ENCODE peak calls at places on chromosomes 4 and X, in four cellular contexts. One of them, this sample, is unnamed.

GRCh38 chrX:123173833-123174232 is 10.2 kb upstream of the GRIA3 start:
- DNase-seq in K562: peak; percentile 26
- DNase-seq in HepG2: no peak
- DNase-seq in SK-N-SH: peak; percentile 12
- DNase-seq in this sample: no peak

GRCh38 chrX:69264134-69264533 is 98.9 kb upstream of the PJA1 start:
- DNase-seq in K562: no peak
- DNase-seq in HepG2: no peak
- DNase-seq in SK-N-SH: no peak
- DNase-seq in this sample: no peak

GRCh38 chr4:177047070-177047850 is 254.5 kb upstream of the VEGFC start:
- DNase-seq in HepG2: peak; percentile 50
- DNase-seq in SK-N-SH: peak; percentile 49
- DNase-seq in K562: peak; percentile 62
- DNase-seq in this sample: no peak

GRCh38 chr4:154958121-154958520 is 177.0 kb downstream of the RBM46 start:
- DNase-seq in K562: no peak
- DNase-seq in HepG2: no peak
- DNase-seq in SK-N-SH: no peak
- DNase-seq in this sample: no peak

GRCh38 chr4:123235431-123235830 is 161.2 kb upstream of the SPRY1 start:
- DNase-seq in K562: no peak
- DNase-seq in SK-N-SH: no peak
- DNase-seq in HepG2: no peak
- DNase-seq in this sample: no peak

GRCh38 chrX:15947648-15948317 is 93.2 kb upstream of the AP1S2 start:
- DNase-seq in K562: peak; percentile 62
- DNase-seq in HepG2: no peak
- DNase-seq in SK-N-SH: no peak
- DNase-seq in this sample: no peak

GRCh38 chr4:74038161-74039064 is at the start of gene CXCL3:
- DNase-seq in SK-N-SH: peak; percentile 36
- DNase-seq in K562: peak; percentile 88
- DNase-seq in HepG2: no peak
- DNase-seq in this sample: no peak

GRCh38 chr4:41185614-41186609 is 28.4 kb downstream of the APBB2 start:
- DNase-seq in SK-N-SH: no peak
- DNase-seq in K562: no peak
- DNase-seq in HepG2: no peak
- DNase-seq in this sample: no peak

GRCh38 chr4:186728631-186729271 is 5.1 kb upstream of the FAT1 start:
- DNase-seq in SK-N-SH: no peak
- DNase-seq in K562: no peak
- DNase-seq in HepG2: peak; percentile 86
- DNase-seq in this sample: no peak

DNA sequence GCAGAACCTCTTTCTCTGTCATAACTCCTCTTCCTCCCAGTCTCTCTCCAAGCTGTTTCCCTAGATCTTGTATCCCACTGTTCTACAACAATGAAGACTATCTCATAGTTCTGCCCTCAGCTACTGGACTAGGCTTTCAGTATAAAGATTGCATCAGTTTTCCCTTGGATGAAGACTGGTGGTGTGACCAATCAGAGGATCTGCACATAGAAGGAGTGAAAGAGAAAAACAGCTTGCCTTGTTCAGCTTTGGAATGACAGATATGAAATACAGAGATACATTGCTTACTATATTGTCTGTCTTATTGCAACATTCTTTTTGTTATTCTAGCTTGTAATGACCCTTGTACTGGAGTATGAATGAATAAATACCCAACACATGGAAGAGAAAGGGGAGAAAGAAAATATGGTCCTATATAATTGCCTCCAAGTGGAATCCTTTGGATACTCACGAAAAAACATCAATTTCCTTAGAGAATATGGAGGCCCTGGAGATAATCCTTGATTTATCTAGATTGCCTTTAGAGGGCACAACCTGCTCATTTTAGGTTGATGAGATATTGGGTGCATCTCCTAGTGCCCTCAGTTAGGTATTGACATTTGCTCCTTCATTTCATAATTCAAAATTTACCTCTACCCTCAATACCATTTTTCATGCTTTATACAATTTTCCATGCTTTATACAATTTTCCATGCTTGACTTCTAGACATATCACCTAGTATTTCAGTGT is 395.8 kb downstream of the NAF1 start:
- DNase-seq in K562: no peak
- DNase-seq in HepG2: no peak
- DNase-seq in SK-N-SH: no peak
- DNase-seq in this sample: no peak
- TF ChIP-seq MXI1 in K562: no peak
- TF ChIP-seq MXI1 in HepG2: no peak
- TF ChIP-seq MXI1 in SK-N-SH: no peak
- TF ChIP-seq MXI1 in this sample: no peak

GRCh38 chr4:48790581-48790980 is 10.5 kb upstream of the FRYL start:
- DNase-seq in SK-N-SH: no peak
- DNase-seq in HepG2: no peak
- DNase-seq in K562: no peak
- DNase-seq in this sample: no peak

GRCh38 chr4:48796191-48796926 is 16.3 kb upstream of the FRYL start:
- DNase-seq in K562: no peak
- DNase-seq in HepG2: no peak
- DNase-seq in SK-N-SH: no peak
- DNase-seq in this sample: no peak

GRCh38 chr4:48791313-48791712 is 11.2 kb upstream of the FRYL start:
- DNase-seq in HepG2: no peak
- DNase-seq in SK-N-SH: no peak
- DNase-seq in K562: no peak
- DNase-seq in this sample: no peak

GRCh38 chr4:48795108-48795507 is 15.0 kb upstream of the FRYL start:
- DNase-seq in K562: no peak
- DNase-seq in SK-N-SH: no peak
- DNase-seq in HepG2: no peak
- DNase-seq in this sample: no peak

GRCh38 chr4:48792348-48793006 is 12.4 kb upstream of the FRYL start:
- DNase-seq in HepG2: no peak
- DNase-seq in K562: no peak
- DNase-seq in SK-N-SH: no peak
- DNase-seq in this sample: no peak
- TF ChIP-seq NFIC in HepG2: no peak
- TF ChIP-seq NFIC in K562: no peak
- TF ChIP-seq NFIC in SK-N-SH: no peak
- TF ChIP-seq NFIC in this sample: no peak

GRCh38 chr4:89218587-89218986 is 89.0 kb downstream of the GPRIN3 start:
- DNase-seq in K562: no peak
- DNase-seq in HepG2: peak; percentile 9
- DNase-seq in SK-N-SH: no peak
- DNase-seq in this sample: no peak

GRCh38 chr4:89217594-89217993 is 90.0 kb downstream of the GPRIN3 start:
- DNase-seq in K562: no peak
- DNase-seq in HepG2: no peak
- DNase-seq in SK-N-SH: no peak
- DNase-seq in this sample: no peak

GRCh38 chr4:89221175-89221867 is 86.3 kb downstream of the GPRIN3 start:
- DNase-seq in SK-N-SH: no peak
- DNase-seq in HepG2: no peak
- DNase-seq in K562: no peak
- DNase-seq in this sample: no peak

GRCh38 chr4:89226665-89227572 is 80.7 kb downstream of the GPRIN3 start:
- DNase-seq in HepG2: peak; percentile 62
- DNase-seq in SK-N-SH: peak; percentile 56
- DNase-seq in K562: peak; percentile 70
- DNase-seq in this sample: peak; percentile 4

GRCh38 chr4:89222171-89222570 is 85.4 kb downstream of the GPRIN3 start:
- DNase-seq in HepG2: no peak
- DNase-seq in SK-N-SH: no peak
- DNase-seq in K562: no peak
- DNase-seq in this sample: peak; percentile 28
- TF ChIP-seq MXI1 in HepG2: no peak
- TF ChIP-seq MXI1 in SK-N-SH: no peak
- TF ChIP-seq MXI1 in K562: no peak
- TF ChIP-seq MXI1 in this sample: no peak

DNA sequence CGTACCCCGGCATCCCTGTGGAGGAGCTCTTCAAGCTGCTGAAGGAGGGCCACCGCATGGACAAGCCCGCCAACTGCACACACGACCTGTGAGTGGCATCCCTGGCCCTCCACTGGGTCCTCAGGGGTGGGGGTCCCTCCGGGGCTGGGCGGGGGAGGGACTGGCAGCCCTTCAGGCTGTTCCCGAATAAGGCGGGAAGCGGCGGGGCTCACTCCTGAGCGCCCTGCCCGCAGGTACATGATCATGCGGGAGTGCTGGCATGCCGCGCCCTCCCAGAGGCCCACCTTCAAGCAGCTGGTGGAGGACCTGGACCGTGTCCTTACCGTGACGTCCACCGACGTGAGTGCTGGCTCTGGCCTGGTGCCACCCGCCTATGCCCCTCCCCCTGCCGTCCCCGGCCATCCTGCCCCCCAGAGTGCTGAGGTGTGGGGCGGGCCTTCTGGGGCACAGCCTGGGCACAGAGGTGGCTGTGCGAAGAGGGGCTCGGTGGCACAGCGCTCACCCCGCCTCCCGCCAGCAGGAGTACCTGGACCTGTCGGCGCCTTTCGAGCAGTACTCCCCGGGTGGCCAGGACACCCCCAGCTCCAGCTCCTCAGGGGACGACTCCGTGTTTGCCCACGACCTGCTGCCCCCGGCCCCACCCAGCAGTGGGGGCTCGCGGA is 13.6 kb downstream of the FGFR3 start:
- DNase-seq in K562: no peak
- DNase-seq in SK-N-SH: no peak
- DNase-seq in HepG2: no peak
- DNase-seq in this sample: no peak
- TF ChIP-seq NFIC in K562: no peak
- TF ChIP-seq NFIC in SK-N-SH: no peak
- TF ChIP-seq NFIC in HepG2: no peak
- TF ChIP-seq NFIC in this sample: no peak

GRCh38 chrX:13164611-13165010 is 120.2 kb upstream of the FAM9C start:
- DNase-seq in K562: no peak
- DNase-seq in HepG2: no peak
- DNase-seq in SK-N-SH: no peak
- DNase-seq in this sample: no peak

GRCh38 chrX:13167444-13168207 is 123.2 kb upstream of the FAM9C start:
- DNase-seq in HepG2: no peak
- DNase-seq in SK-N-SH: peak; percentile 20
- DNase-seq in K562: no peak
- DNase-seq in this sample: no peak

GRCh38 chrX:13168276-13168675 is 123.9 kb upstream of the FAM9C start:
- DNase-seq in K562: no peak
- DNase-seq in HepG2: no peak
- DNase-seq in SK-N-SH: no peak
- DNase-seq in this sample: no peak

GRCh38 chrX:13165266-13165665 is 120.8 kb upstream of the FAM9C start:
- DNase-seq in K562: no peak
- DNase-seq in SK-N-SH: no peak
- DNase-seq in HepG2: no peak
- DNase-seq in this sample: no peak

DNA sequence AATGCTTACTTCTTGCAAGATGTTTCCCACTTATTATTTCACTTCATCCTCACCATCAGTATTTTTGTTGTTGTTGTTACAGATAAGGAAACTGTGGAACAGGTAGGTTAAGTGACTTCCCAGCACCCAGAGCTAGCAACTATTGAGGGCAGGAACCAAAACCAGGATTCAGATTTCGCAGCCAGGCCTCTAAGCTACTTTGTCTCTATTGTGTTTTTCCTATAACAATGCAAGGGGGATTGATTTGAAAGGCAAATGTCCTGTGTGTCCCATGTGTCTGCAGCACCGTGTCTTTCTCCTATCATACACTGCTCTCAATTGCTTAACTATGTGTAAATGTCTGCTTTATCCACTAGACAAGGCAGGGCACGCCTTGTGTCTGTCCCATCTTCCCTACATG is 121.3 kb upstream of the FAM9C start:
- DNase-seq in SK-N-SH: no peak
- DNase-seq in HepG2: no peak
- DNase-seq in K562: no peak
- DNase-seq in this sample: no peak
- TF ChIP-seq MXI1 in SK-N-SH: no peak
- TF ChIP-seq MXI1 in HepG2: no peak
- TF ChIP-seq MXI1 in K562: no peak
- TF ChIP-seq MXI1 in this sample: no peak

This sample was measured in GM12878.